ENCODE peak calls at places on chromosomes 12 and 14, in six cellular contexts. I is neuronal stem cell, X is skeletal muscle cell, V is small intestine, F is pancreas, S is AG10803. D is an unnamed sample.

GRCh38 chr14:66398437-66398836 is 87.7 kb upstream of the CCDC196 start:
- DNase-seq in I (no peak), X (no peak), V (no peak), F (no peak), S (no peak), D (no peak)

GRCh38 chr12:12107678-12108077 is 36.9 kb downstream of the BCL2L14 start:
- DNase-seq in I (no peak), X (no peak), V (no peak), F (no peak), S (no peak), D (no peak)

GRCh38 chr14:52265248-52265647 is 2.2 kb upstream of the PTGDR start:
- DNase-seq in I (no peak), X (no peak), V (no peak), F (no peak), S (no peak), D (peak)

GRCh38 chr14:91154851-91155625 is 41.2 kb downstream of the DGLUCY start:
- DNase-seq in I (no peak), X (peak), V (peak), F (peak), S (peak), D (no peak)

GRCh38 chr12:93363854-93364297 is 13.8 kb upstream of the NUDT4 start:
- DNase-seq in I (no peak), X (no peak), V (peak), F (no peak), S (no peak), D (peak)

GRCh38 chr14:35279369-35279768 is 12.8 kb upstream of the PSMA6 start:
- DNase-seq in I (no peak), X (no peak), V (no peak), F (no peak), S (no peak), D (no peak)

GRCh38 chr14:33484264-33484663 is 466.6 kb downstream of the EGLN3 start:
- DNase-seq in I (no peak), X (no peak), V (peak), F (no peak), S (no peak), D (no peak)

GRCh38 chr12:117047810-117048584 is 51.2 kb downstream of the TESC start:
- DNase-seq in I (no peak), X (no peak), V (no peak), F (peak), S (peak), D (no peak)

DNA sequence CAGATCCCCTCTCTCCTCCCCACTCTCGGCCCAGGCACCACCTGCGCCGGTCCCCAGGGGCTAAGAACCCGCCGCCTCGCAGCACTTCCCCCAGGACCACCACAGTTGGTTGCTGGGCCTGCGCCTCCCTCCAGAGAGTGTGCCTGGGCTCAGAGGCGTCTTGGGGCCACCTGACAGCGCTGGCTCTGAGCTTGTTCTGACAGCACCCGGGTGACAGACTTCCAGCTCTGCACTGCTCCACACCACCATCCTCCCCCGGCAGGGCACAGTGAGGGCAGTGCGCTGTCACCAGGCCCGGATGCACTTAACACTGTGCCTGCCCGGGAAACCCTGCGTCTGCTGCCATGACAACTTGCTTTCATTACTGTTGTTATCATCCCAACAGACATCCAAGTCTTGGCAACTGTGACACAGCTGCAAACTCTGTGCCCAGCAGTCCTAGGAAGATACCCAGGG is 6.6 kb downstream of the BRF1 start:
- DNase-seq in I (no peak), X (no peak), V (peak), F (no peak), S (peak), D (no peak)
- H3K4me3 ChIP-seq in I (no peak), X (no peak), V (no peak), F (no peak), S (no peak), D (no peak)

DNA sequence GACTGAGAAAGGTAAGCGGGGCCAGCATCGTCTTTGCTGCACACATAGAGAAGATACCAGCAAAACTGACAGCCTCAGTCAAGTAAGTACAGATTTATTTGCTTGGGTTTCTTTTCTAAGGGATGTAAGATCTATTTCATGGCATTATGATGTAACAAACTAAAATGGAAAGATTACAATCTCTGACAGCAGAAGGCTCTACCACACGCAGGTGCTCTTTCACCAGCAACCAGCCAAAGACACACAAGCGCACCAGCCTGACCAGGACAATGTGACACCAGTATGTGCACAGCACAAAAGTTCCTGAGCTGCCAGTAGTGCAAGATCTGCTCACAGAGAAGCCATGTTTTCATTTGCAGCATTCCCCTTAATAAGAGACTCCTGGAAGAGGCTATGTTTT is 311.1 kb downstream of the MED13L start:
- DNase-seq in I (no peak), X (no peak), V (no peak), F (no peak), S (no peak), D (peak)
- H3K4me3 ChIP-seq in I (no peak), X (no peak), V (no peak), F (no peak), S (no peak), D (no peak)

GRCh38 chr12:76531056-76531455 is 28.5 kb downstream of the OSBPL8 start:
- DNase-seq in I (no peak), X (no peak), V (no peak), F (no peak), S (no peak), D (no peak)

GRCh38 chr12:76533331-76533730 is 26.2 kb downstream of the OSBPL8 start:
- DNase-seq in I (no peak), X (no peak), V (no peak), F (no peak), S (no peak), D (no peak)

GRCh38 chr12:76530531-76530930 is 29.0 kb downstream of the OSBPL8 start:
- DNase-seq in I (no peak), X (no peak), V (peak), F (no peak), S (no peak), D (no peak)

GRCh38 chr12:76532520-76532919 is 27.1 kb downstream of the OSBPL8 start:
- DNase-seq in I (no peak), X (no peak), V (no peak), F (no peak), S (no peak), D (no peak)

GRCh38 chr12:76529226-76529918 is 30.2 kb downstream of the OSBPL8 start:
- DNase-seq in I (no peak), X (no peak), V (no peak), F (no peak), S (peak), D (no peak)
- H3K4me3 ChIP-seq in I (no peak), X (no peak), V (no peak), F (no peak), S (no peak), D (no peak)

GRCh38 chr12:120265203-120265482 is 387 bp downstream of the PXN start:
- DNase-seq in I (no peak), X (no peak), V (no peak), F (no peak), S (no peak), D (no peak)

GRCh38 chr12:120262852-120263724 is 2.4 kb downstream of the PXN start:
- DNase-seq in I (no peak), X (peak), V (no peak), F (no peak), S (peak), D (no peak)

GRCh38 chr12:120264511-120265202 is 873 bp downstream of the PXN start:
- DNase-seq in I (no peak), X (no peak), V (peak), F (no peak), S (no peak), D (no peak)

GRCh38 chr12:120264086-120264485 is 1.4 kb downstream of the PXN start:
- DNase-seq in I (no peak), X (no peak), V (no peak), F (no peak), S (no peak), D (no peak)

GRCh38 chr12:120263725-120264040 is 1.8 kb downstream of the PXN start:
- DNase-seq in I (no peak), X (no peak), V (peak), F (no peak), S (no peak), D (no peak)
- H3K4me3 ChIP-seq in I (peak), X (peak), V (no peak), F (no peak), S (peak), D (no peak)

DNA sequence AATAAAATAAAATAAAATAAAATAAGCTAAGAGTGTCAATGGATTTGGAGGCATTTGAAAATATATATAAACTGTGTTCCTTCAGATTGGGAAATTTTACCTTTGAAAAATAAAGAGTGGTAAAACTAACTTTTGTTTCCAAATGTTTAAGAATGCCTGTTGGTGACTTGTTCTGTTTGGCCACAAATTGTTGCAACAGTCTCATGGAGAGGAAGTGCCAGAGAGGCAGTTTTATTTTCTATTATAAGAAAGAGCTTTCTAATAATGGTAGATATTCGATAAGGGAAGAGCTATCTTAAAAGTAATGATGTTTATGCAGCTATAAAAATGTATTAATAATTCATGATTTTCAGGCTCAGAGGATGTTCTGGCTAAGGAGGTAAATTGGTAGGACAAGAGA is 68.8 kb upstream of the MDGA2 start:
- DNase-seq in I (no peak), X (no peak), V (no peak), F (no peak), S (no peak), D (no peak)
- H3K4me3 ChIP-seq in I (no peak), X (no peak), V (no peak), F (no peak), S (no peak), D (no peak)

DNA sequence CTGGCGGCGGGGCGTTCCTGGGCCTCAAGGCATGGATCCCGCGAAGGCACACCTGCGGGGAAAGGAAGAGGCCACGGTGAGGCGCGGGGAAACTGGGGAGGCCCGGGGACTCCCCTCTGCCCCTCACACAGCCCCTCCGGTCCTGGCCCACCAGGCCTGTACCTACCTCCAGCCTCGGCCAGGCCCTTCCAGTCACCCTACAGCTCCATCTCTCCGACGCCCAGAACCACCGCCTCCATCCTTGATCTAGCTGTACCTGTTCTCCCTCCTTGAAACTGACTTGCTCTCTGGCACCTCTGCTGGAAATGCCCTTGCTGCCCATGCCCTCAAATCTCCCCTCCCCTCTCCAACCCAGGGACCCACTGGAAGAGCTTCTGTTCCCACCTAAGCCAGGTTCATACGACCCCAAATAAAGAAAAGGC is 1.7 kb downstream of the ANKRD9 start:
- DNase-seq in I (no peak), X (no peak), V (no peak), F (no peak), S (no peak), D (no peak)
- H3K4me3 ChIP-seq in I (peak), X (no peak), V (no peak), F (no peak), S (no peak), D (no peak)